ENCODE peak calls at places on chromosomes 11 and 22, in four cellular contexts. B, H, W and A are unnamed samples.
A peak's percentile ranks its signal among the peaks of the same experiment; 100 is the strongest.

GRCh38 chr11:7348432-7349298 is 97.0 kb downstream of the SYT9 start:
- DNase-seq in H (no peak), B (no peak), W (no peak), A (no peak)

GRCh38 chr22:49674479-49674830 is 153.2 kb downstream of the BRD1 start:
- DNase-seq in H (no peak), W (no peak), B (no peak), A (no peak)

GRCh38 chr22:30790366-30790765 is 95.7 kb downstream of the OSBP2 start:
- DNase-seq in B (no peak), W (no peak), H (no peak), A (no peak)

GRCh38 chr11:48081151-48082010 is 101.0 kb downstream of the PTPRJ start:
- DNase-seq in H (no peak), B (no peak), W (no peak), A (no peak)

GRCh38 chr22:41709341-41709740 is 10.0 kb downstream of the MEI1 start:
- DNase-seq in W (no peak), B (no peak), H (no peak), A (no peak)

GRCh38 chr11:68431984-68432600 is 28.5 kb upstream of the PPP6R3 start:
- DNase-seq in W (no peak), H (no peak), B (no peak), A (no peak)

GRCh38 chr22:27212617-27213177 is 555.3 kb downstream of the MIAT start:
- DNase-seq in H (no peak), B (no peak), W (no peak), A (peak; percentile 96)

GRCh38 chr11:65787649-65788622 is 1.1 kb downstream of the OVOL1 start:
- DNase-seq in W (no peak), B (no peak), H (no peak), A (no peak)

GRCh38 chr22:22895776-22896445 is 8.3 kb downstream of the IGLL5 start:
- DNase-seq in B (no peak), W (no peak), H (no peak), A (no peak)

GRCh38 chr11:62879554-62879953 is 1.1 kb upstream of the SLC3A2 start:
- DNase-seq in W (no peak), H (no peak), B (no peak), A (no peak)

GRCh38 chr11:44149651-44150050 is 54.2 kb downstream of the EXT2 start:
- DNase-seq in B (no peak), H (no peak), W (no peak), A (no peak)

GRCh38 chr11:33899383-33900037 is 7.6 kb upstream of the LMO2 start:
- DNase-seq in W (no peak), B (no peak), H (no peak), A (no peak)

GRCh38 chr11:70020336-70021214 is 57.5 kb upstream of the ANO1 start:
- DNase-seq in W (no peak), H (no peak), B (no peak), A (no peak)

GRCh38 chr11:127110542-127110941 is 110.0 kb upstream of the KIRREL3 start:
- DNase-seq in H (no peak), B (no peak), W (no peak), A (no peak)

GRCh38 chr11:44964526-44965209 is 14.0 kb upstream of the TP53I11 start:
- DNase-seq in H (no peak), W (no peak), B (no peak), A (no peak)

GRCh38 chr11:1200611-1201191 is 22.2 kb upstream of the MUC5B start:
- DNase-seq in B (no peak), W (no peak), H (no peak), A (no peak)

GRCh38 chr22:22099833-22100812 is 117.5 kb upstream of the TOP3B start:
- DNase-seq in B (no peak), H (no peak), W (no peak), A (no peak)

GRCh38 chr11:72578051-72578450 is 96.2 kb downstream of the PDE2A start:
- DNase-seq in B (no peak), H (no peak), W (no peak), A (no peak)

GRCh38 chr22:39960791-39961746 is 872 bp downstream of the TMA7B start:
- DNase-seq in W (no peak), B (no peak), H (no peak), A (no peak)